ENCODE peak calls at places on chromosomes 2 and 18, in ten cellular contexts. W is KBM-7; P is Daoy; I is CD4-positive, CD25-positive, alpha-beta regulatory T cell; E is GM23248; T is BE2C; U is cardiac muscle cell; H is lower lobe of right lung; M is brain microvascular endothelial cell; S is putamen. R is an unnamed sample.

GRCh38 chr18:42183746-42184145 is 228.7 kb downstream of the PIK3C3 start:
- DNase-seq in S (no peak), I (no peak), H (no peak), P (peak; percentile 8), E (peak; percentile 85), W (no peak), M (peak; percentile 62), T (peak; percentile 9), U (peak; percentile 79), R (no peak)

GRCh38 chr18:35172451-35173035 is 68.3 kb upstream of the ZNF397 start:
- DNase-seq in H (no peak), E (no peak), U (peak; percentile 49), T (no peak), P (no peak), S (no peak), W (peak; percentile 43), M (no peak), I (no peak), R (no peak)

GRCh38 chr2:45891719-45892118 is 240.2 kb downstream of the PRKCE start:
- DNase-seq in I (no peak), T (no peak), H (no peak), E (no peak), W (no peak), M (no peak), U (no peak), P (no peak), S (no peak), R (no peak)

GRCh38 chr18:32289480-32290075 is 99.7 kb downstream of the MEP1B start:
- DNase-seq in I (peak; percentile 5), S (peak; percentile 62), U (peak; percentile 84), M (peak; percentile 82), W (peak; percentile 61), H (no peak), E (peak; percentile 75), P (peak; percentile 41), T (peak; percentile 23), R (peak; percentile 73)

GRCh38 chr18:76978616-76979015 is 154.0 kb downstream of the MBP start:
- DNase-seq in M (no peak), H (no peak), I (no peak), P (no peak), E (no peak), S (no peak), T (no peak), U (no peak), W (no peak), R (no peak)

GRCh38 chr2:240584486-240585031 is 2.0 kb upstream of the CAPN10 start:
- DNase-seq in M (peak; percentile 82), U (peak; percentile 79), I (no peak), W (peak; percentile 98), S (no peak), E (peak; percentile 19), P (peak; percentile 72), T (no peak), H (peak; percentile 20), R (peak; percentile 43)

GRCh38 chr2:169781249-169782013 is 17.2 kb upstream of the SSB start:
- DNase-seq in W (no peak), I (no peak), T (no peak), U (no peak), S (no peak), E (no peak), M (no peak), P (no peak), H (no peak), R (no peak)

GRCh38 chr2:218270721-218271486 is 585 bp downstream of the PNKD start:
- DNase-seq in W (no peak), U (no peak), H (no peak), E (peak; percentile 66), I (no peak), T (no peak), M (no peak), S (no peak), P (no peak), R (no peak)

GRCh38 chr2:33133436-33133835 is 186.7 kb downstream of the LTBP1 start:
- DNase-seq in U (peak; percentile 64), S (no peak), I (no peak), H (no peak), W (no peak), T (no peak), M (peak; percentile 43), P (peak; percentile 11), E (no peak), R (peak; percentile 4)

GRCh38 chr2:145022021-145022670 is 502.2 kb upstream of the ZEB2 start:
- DNase-seq in P (no peak), W (no peak), E (peak; percentile 16), S (no peak), H (no peak), U (peak; percentile 46), M (no peak), T (no peak), I (no peak), R (no peak)

GRCh38 chr2:8661235-8661634 is 20.6 kb upstream of the ID2 start:
- DNase-seq in T (no peak), U (no peak), I (no peak), W (no peak), H (no peak), M (no peak), S (no peak), E (no peak), P (no peak), R (no peak)

GRCh38 chr2:61967262-61967661 is 61.8 kb downstream of the COMMD1 start:
- DNase-seq in I (no peak), W (no peak), U (peak; percentile 22), H (no peak), M (no peak), T (no peak), E (no peak), S (no peak), P (no peak), R (no peak)

GRCh38 chr18:44181951-44182350 is 498.7 kb upstream of the SETBP1 start:
- DNase-seq in P (no peak), M (no peak), H (no peak), S (no peak), I (no peak), E (peak; percentile 12), T (no peak), W (no peak), U (no peak), R (no peak)

GRCh38 chr18:57110295-57110694 is 36.6 kb upstream of the BOD1L2 start:
- DNase-seq in U (no peak), I (no peak), H (no peak), P (no peak), S (no peak), E (peak; percentile 1), T (no peak), M (no peak), W (no peak), R (no peak)

GRCh38 chr2:43110442-43110871 is 115.9 kb downstream of the ZFP36L2 start:
- DNase-seq in E (peak; percentile 77), W (no peak), M (peak; percentile 77), H (no peak), U (peak; percentile 91), T (no peak), P (peak; percentile 68), S (no peak), I (no peak), R (no peak)

GRCh38 chr2:219344756-219345458 is 12.4 kb upstream of the RESP18 start:
- DNase-seq in P (peak; percentile 17), U (peak; percentile 73), I (no peak), M (peak; percentile 41), T (peak; percentile 58), W (peak; percentile 43), E (peak; percentile 19), H (peak; percentile 67), S (peak; percentile 40), R (peak; percentile 66)

GRCh38 chr18:3692691-3693090 is 242.7 kb downstream of the TGIF1 start:
- DNase-seq in M (no peak), W (no peak), U (no peak), S (no peak), H (no peak), E (no peak), T (no peak), I (no peak), P (no peak), R (no peak)

GRCh38 chr2:85066874-85067351 is 66.3 kb upstream of the TCF7L1 start:
- DNase-seq in I (peak; percentile 8), P (peak; percentile 76), H (peak; percentile 80), U (peak; percentile 90), S (peak; percentile 42), W (peak; percentile 87), T (peak; percentile 75), M (peak; percentile 80), E (peak; percentile 87), R (peak; percentile 83)

GRCh38 chr18:57576316-57576715 is 10.2 kb downstream of the FECH start:
- DNase-seq in I (no peak), M (no peak), E (no peak), P (no peak), W (no peak), U (no peak), T (no peak), S (no peak), H (no peak), R (no peak)

GRCh38 chr18:5066380-5066977 is 130.6 kb downstream of the AKAIN1 start:
- DNase-seq in P (no peak), E (no peak), W (peak; percentile 23), M (no peak), H (no peak), T (no peak), I (no peak), U (no peak), S (no peak), R (no peak)

GRCh38 chr2:85792783-85793441 is 39.1 kb downstream of the ATOH8 start:
- DNase-seq in E (peak; percentile 82), P (peak; percentile 68), S (no peak), W (no peak), M (peak; percentile 73), I (no peak), H (no peak), U (peak; percentile 88), T (no peak), R (peak; percentile 86)

GRCh38 chr18:78199002-78199401 is 780.6 kb upstream of the SALL3 start:
- DNase-seq in T (no peak), P (no peak), H (no peak), S (no peak), W (no peak), U (no peak), M (no peak), E (no peak), I (no peak), R (no peak)

GRCh38 chr2:54772110-54772509 is 48.6 kb downstream of the EML6 start:
- DNase-seq in U (peak; percentile 65), S (no peak), E (peak; percentile 91), P (peak; percentile 51), T (no peak), W (no peak), H (no peak), M (no peak), I (no peak), R (peak; percentile 84)

GRCh38 chr2:172462393-172463381 is 35.3 kb downstream of the ITGA6 start:
- DNase-seq in W (peak; percentile 82), U (no peak), T (no peak), S (no peak), M (no peak), H (no peak), E (no peak), P (no peak), I (peak; percentile 82), R (no peak)

GRCh38 chr2:237909801-237910475 is 50.5 kb downstream of the RAMP1 start:
- DNase-seq in T (no peak), S (no peak), M (no peak), I (no peak), E (no peak), P (no peak), U (no peak), H (no peak), W (no peak), R (no peak)

GRCh38 chr2:183519371-183520056 is 395.3 kb downstream of the NUP35 start:
- DNase-seq in W (no peak), P (no peak), I (no peak), S (no peak), M (no peak), U (no peak), H (no peak), E (no peak), T (no peak), R (no peak)

GRCh38 chr2:20291106-20291564 is 59.5 kb downstream of the PUM2 start:
- DNase-seq in P (peak; percentile 75), M (peak; percentile 88), U (peak; percentile 84), E (peak; percentile 95), S (peak; percentile 28), W (peak; percentile 75), H (no peak), T (peak; percentile 78), I (peak; percentile 11), R (peak; percentile 89)

GRCh38 chr2:191899442-191899841 is 52.6 kb upstream of the CAVIN2 start:
- DNase-seq in M (peak; percentile 82), U (peak; percentile 79), T (no peak), W (no peak), P (peak; percentile 71), I (no peak), E (peak; percentile 93), H (no peak), S (no peak), R (peak; percentile 96)